ENCODE peak calls at places on chromosomes 2 and 18, in six cellular contexts. One of them, this sample, is unnamed.

GRCh38 chr18:37403100-37403781 is 162.4 kb downstream of the CELF4 start:
- DNase-seq in CD8-positive, alpha-beta memory T cell: no peak
- DNase-seq in ascending aorta: no peak
- DNase-seq in astrocyte of the spinal cord: peak; percentile 23
- DNase-seq in upper lobe of right lung: no peak
- DNase-seq in AG09309: peak; percentile 68
- DNase-seq in this sample: peak; percentile 59

GRCh38 chr2:216109962-216110614 is 940 bp downstream of the XRCC5 start:
- DNase-seq in astrocyte of the spinal cord: peak; percentile 67
- DNase-seq in AG09309: peak; percentile 46
- DNase-seq in ascending aorta: no peak
- DNase-seq in CD8-positive, alpha-beta memory T cell: peak; percentile 14
- DNase-seq in upper lobe of right lung: no peak
- DNase-seq in this sample: peak; percentile 31

GRCh38 chr2:72548081-72548764 is 277.6 kb downstream of the EXOC6B start:
- DNase-seq in AG09309: no peak
- DNase-seq in ascending aorta: no peak
- DNase-seq in astrocyte of the spinal cord: no peak
- DNase-seq in upper lobe of right lung: no peak
- DNase-seq in CD8-positive, alpha-beta memory T cell: no peak
- DNase-seq in this sample: no peak

GRCh38 chr2:239306274-239307220 is 94.3 kb downstream of the HDAC4 start:
- DNase-seq in ascending aorta: no peak
- DNase-seq in astrocyte of the spinal cord: no peak
- DNase-seq in CD8-positive, alpha-beta memory T cell: no peak
- DNase-seq in AG09309: no peak
- DNase-seq in upper lobe of right lung: no peak
- DNase-seq in this sample: no peak

GRCh38 chr18:58267493-58267892 is 223.5 kb downstream of the NEDD4L start:
- DNase-seq in ascending aorta: no peak
- DNase-seq in astrocyte of the spinal cord: no peak
- DNase-seq in upper lobe of right lung: no peak
- DNase-seq in CD8-positive, alpha-beta memory T cell: no peak
- DNase-seq in AG09309: no peak
- DNase-seq in this sample: no peak

GRCh38 chr2:204203704-204204103 is 267.1 kb downstream of the ICOS start:
- DNase-seq in CD8-positive, alpha-beta memory T cell: no peak
- DNase-seq in astrocyte of the spinal cord: no peak
- DNase-seq in ascending aorta: no peak
- DNase-seq in upper lobe of right lung: no peak
- DNase-seq in AG09309: no peak
- DNase-seq in this sample: no peak

GRCh38 chr2:164847966-164848365 is 6.3 kb upstream of the COBLL1 start:
- DNase-seq in CD8-positive, alpha-beta memory T cell: no peak
- DNase-seq in upper lobe of right lung: no peak
- DNase-seq in ascending aorta: no peak
- DNase-seq in AG09309: peak; percentile 61
- DNase-seq in astrocyte of the spinal cord: no peak
- DNase-seq in this sample: no peak

GRCh38 chr2:136115183-136115751 is 2.7 kb downstream of the CXCR4 start:
- DNase-seq in AG09309: no peak
- DNase-seq in upper lobe of right lung: no peak
- DNase-seq in astrocyte of the spinal cord: no peak
- DNase-seq in ascending aorta: no peak
- DNase-seq in CD8-positive, alpha-beta memory T cell: peak; percentile 41
- DNase-seq in this sample: no peak

GRCh38 chr2:28606986-28607441 is 111.2 kb downstream of the PLB1 start:
- DNase-seq in astrocyte of the spinal cord: peak; percentile 54
- DNase-seq in upper lobe of right lung: no peak
- DNase-seq in AG09309: no peak
- DNase-seq in CD8-positive, alpha-beta memory T cell: no peak
- DNase-seq in ascending aorta: no peak
- DNase-seq in this sample: no peak

GRCh38 chr2:174663572-174663971 is 66.0 kb upstream of the WIPF1 start:
- DNase-seq in AG09309: peak; percentile 93
- DNase-seq in CD8-positive, alpha-beta memory T cell: no peak
- DNase-seq in astrocyte of the spinal cord: peak; percentile 32
- DNase-seq in ascending aorta: no peak
- DNase-seq in upper lobe of right lung: no peak
- DNase-seq in this sample: peak; percentile 47

GRCh38 chr18:9647496-9648323 is 33.4 kb upstream of the PPP4R1 start:
- DNase-seq in ascending aorta: no peak
- DNase-seq in astrocyte of the spinal cord: peak; percentile 35
- DNase-seq in AG09309: no peak
- DNase-seq in upper lobe of right lung: no peak
- DNase-seq in CD8-positive, alpha-beta memory T cell: no peak
- DNase-seq in this sample: no peak
- H3K4me3 ChIP-seq in ascending aorta: no peak overlapping the region
- H3K4me3 ChIP-seq in astrocyte of the spinal cord: no peak overlapping the region
- H3K4me3 ChIP-seq in AG09309: no peak overlapping the region
- H3K4me3 ChIP-seq in upper lobe of right lung: no peak overlapping the region
- H3K4me3 ChIP-seq in CD8-positive, alpha-beta memory T cell: no peak overlapping the region
- H3K4me3 ChIP-seq in this sample: no peak overlapping the region

DNA sequence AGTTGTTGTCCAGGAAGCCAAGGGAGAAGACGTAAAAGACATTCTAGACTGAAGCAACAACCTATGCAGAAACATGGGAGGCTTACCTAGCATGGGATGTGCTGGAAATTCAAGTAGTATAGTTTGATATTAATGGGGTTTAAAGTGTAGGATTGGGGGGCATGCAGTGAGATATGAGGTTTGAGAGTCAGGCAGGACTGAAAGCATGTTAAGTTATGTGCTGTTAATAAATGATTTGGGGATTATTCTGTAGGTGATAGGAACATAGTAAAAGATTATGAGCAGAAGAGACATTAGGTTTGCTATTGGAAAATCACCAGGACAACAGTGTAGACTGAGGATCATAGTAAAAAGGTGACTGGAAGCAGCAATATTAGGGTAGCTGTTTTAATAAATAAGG is 3.2 kb downstream of the EHBP1 start:
- DNase-seq in astrocyte of the spinal cord: no peak
- DNase-seq in AG09309: no peak
- DNase-seq in ascending aorta: no peak
- DNase-seq in upper lobe of right lung: no peak
- DNase-seq in CD8-positive, alpha-beta memory T cell: no peak
- DNase-seq in this sample: no peak
- H3K4me3 ChIP-seq in astrocyte of the spinal cord: peak overlapping the region; percentile 16
- H3K4me3 ChIP-seq in AG09309: no peak overlapping the region
- H3K4me3 ChIP-seq in ascending aorta: no peak overlapping the region
- H3K4me3 ChIP-seq in upper lobe of right lung: no peak overlapping the region
- H3K4me3 ChIP-seq in CD8-positive, alpha-beta memory T cell: no peak overlapping the region
- H3K4me3 ChIP-seq in this sample: no peak overlapping the region

GRCh38 chr2:44768438-44769236 is 172.9 kb upstream of the SIX3 start:
- DNase-seq in CD8-positive, alpha-beta memory T cell: no peak
- DNase-seq in ascending aorta: no peak
- DNase-seq in astrocyte of the spinal cord: no peak
- DNase-seq in AG09309: no peak
- DNase-seq in upper lobe of right lung: no peak
- DNase-seq in this sample: no peak
- H3K4me3 ChIP-seq in CD8-positive, alpha-beta memory T cell: no peak overlapping the region
- H3K4me3 ChIP-seq in ascending aorta: no peak overlapping the region
- H3K4me3 ChIP-seq in astrocyte of the spinal cord: no peak overlapping the region
- H3K4me3 ChIP-seq in AG09309: no peak overlapping the region
- H3K4me3 ChIP-seq in upper lobe of right lung: no peak overlapping the region
- H3K4me3 ChIP-seq in this sample: no peak overlapping the region

GRCh38 chr2:9952286-9952737 is 819 bp downstream of the GRHL1 start:
- DNase-seq in CD8-positive, alpha-beta memory T cell: no peak
- DNase-seq in upper lobe of right lung: no peak
- DNase-seq in ascending aorta: no peak
- DNase-seq in AG09309: no peak
- DNase-seq in astrocyte of the spinal cord: no peak
- DNase-seq in this sample: no peak
- H3K4me3 ChIP-seq in CD8-positive, alpha-beta memory T cell: peak overlapping the region; percentile 48
- H3K4me3 ChIP-seq in upper lobe of right lung: peak overlapping the region; percentile 66
- H3K4me3 ChIP-seq in ascending aorta: peak overlapping the region; percentile 96
- H3K4me3 ChIP-seq in AG09309: peak overlapping the region; percentile 51
- H3K4me3 ChIP-seq in astrocyte of the spinal cord: peak overlapping the region; percentile 45
- H3K4me3 ChIP-seq in this sample: peak overlapping the region; percentile 54

GRCh38 chr2:160062283-160063005 is at the start of gene PLA2R1:
- DNase-seq in upper lobe of right lung: peak; percentile 74
- DNase-seq in astrocyte of the spinal cord: peak; percentile 34
- DNase-seq in CD8-positive, alpha-beta memory T cell: no peak
- DNase-seq in AG09309: no peak
- DNase-seq in ascending aorta: no peak
- DNase-seq in this sample: no peak
- H3K4me3 ChIP-seq in upper lobe of right lung: peak within 1 kb of the TSS; percentile 73
- H3K4me3 ChIP-seq in astrocyte of the spinal cord: peak within 1 kb of the TSS; percentile 61
- H3K4me3 ChIP-seq in CD8-positive, alpha-beta memory T cell: peak within 1 kb of the TSS; percentile 26
- H3K4me3 ChIP-seq in AG09309: peak within 1 kb of the TSS; percentile 86
- H3K4me3 ChIP-seq in ascending aorta: peak within 1 kb of the TSS; percentile 90
- H3K4me3 ChIP-seq in this sample: peak within 1 kb of the TSS; percentile 65

DNA sequence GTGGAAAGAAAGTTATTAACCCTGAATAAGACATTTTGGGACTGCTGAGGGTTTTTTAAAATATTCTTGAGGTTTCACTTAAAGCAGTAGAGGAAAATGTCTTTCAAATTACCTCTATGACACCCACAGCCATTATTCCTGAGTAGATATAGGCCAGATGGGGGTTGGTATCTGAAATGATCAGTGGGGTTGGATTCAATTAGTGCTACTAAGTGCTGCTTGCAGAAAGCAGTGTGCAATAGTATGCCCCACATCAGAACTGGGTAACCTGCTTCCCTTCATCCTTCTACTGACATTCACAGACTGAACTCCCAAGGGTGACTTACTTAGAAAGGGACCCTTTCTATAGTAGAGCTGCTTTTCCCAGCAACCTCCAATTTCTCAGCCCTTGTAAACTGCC is 7.3 kb upstream of the ETAA1 start:
- DNase-seq in astrocyte of the spinal cord: no peak
- DNase-seq in ascending aorta: no peak
- DNase-seq in AG09309: no peak
- DNase-seq in CD8-positive, alpha-beta memory T cell: no peak
- DNase-seq in upper lobe of right lung: no peak
- DNase-seq in this sample: no peak
- H3K4me3 ChIP-seq in astrocyte of the spinal cord: no peak overlapping the region
- H3K4me3 ChIP-seq in ascending aorta: no peak overlapping the region
- H3K4me3 ChIP-seq in AG09309: no peak overlapping the region
- H3K4me3 ChIP-seq in CD8-positive, alpha-beta memory T cell: no peak overlapping the region
- H3K4me3 ChIP-seq in upper lobe of right lung: no peak overlapping the region
- H3K4me3 ChIP-seq in this sample: no peak overlapping the region

DNA sequence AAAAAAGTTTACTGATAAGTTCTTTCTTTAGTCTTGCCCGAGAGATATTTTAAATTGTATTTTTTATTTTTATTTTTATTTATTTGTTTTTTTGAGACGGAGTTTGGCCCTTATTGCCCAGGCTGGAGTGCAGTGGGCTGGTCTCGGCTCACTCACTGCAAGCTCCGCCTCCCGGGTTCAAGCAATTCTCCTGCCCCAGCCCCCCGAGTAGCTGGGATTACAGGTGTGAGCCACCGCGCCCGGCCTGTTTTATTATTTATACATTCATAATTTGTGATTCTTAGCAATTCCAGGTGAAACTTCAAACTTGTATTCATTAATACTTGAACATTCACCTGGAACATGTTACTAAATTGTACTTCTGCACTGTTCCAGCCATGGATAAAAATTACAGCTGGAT is 2.9 kb downstream of the CREB1 start:
- DNase-seq in upper lobe of right lung: no peak
- DNase-seq in astrocyte of the spinal cord: no peak
- DNase-seq in CD8-positive, alpha-beta memory T cell: no peak
- DNase-seq in ascending aorta: no peak
- DNase-seq in AG09309: no peak
- DNase-seq in this sample: no peak
- H3K4me3 ChIP-seq in upper lobe of right lung: no peak overlapping the region
- H3K4me3 ChIP-seq in astrocyte of the spinal cord: no peak overlapping the region
- H3K4me3 ChIP-seq in CD8-positive, alpha-beta memory T cell: no peak overlapping the region
- H3K4me3 ChIP-seq in ascending aorta: no peak overlapping the region
- H3K4me3 ChIP-seq in AG09309: no peak overlapping the region
- H3K4me3 ChIP-seq in this sample: no peak overlapping the region

DNA sequence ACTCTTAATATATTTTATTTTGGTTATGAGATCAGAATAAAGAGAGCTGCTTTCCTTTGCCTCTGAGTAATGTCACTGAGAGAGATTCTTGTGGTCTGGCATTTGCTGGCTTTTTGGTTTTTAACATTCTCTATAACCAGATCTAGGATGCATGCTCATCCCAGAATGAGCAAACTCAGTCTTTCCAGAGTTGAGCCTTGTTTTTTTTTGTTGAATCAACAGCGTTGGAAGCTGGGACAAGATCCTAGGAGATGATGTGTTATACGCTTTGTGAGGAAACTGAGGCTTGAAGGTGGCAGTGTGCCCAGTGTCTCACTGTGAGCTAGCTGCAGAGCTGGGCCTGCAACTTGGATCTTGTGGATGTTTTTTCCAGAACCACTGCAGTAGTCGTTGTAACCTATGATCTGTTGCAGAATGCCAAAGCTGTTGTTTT is 19.5 kb downstream of the MYO1B start:
- DNase-seq in upper lobe of right lung: no peak
- DNase-seq in AG09309: peak; percentile 80
- DNase-seq in astrocyte of the spinal cord: peak; percentile 91
- DNase-seq in CD8-positive, alpha-beta memory T cell: no peak
- DNase-seq in ascending aorta: no peak
- DNase-seq in this sample: peak; percentile 82
- H3K4me3 ChIP-seq in upper lobe of right lung: no peak overlapping the region
- H3K4me3 ChIP-seq in AG09309: no peak overlapping the region
- H3K4me3 ChIP-seq in astrocyte of the spinal cord: no peak overlapping the region
- H3K4me3 ChIP-seq in CD8-positive, alpha-beta memory T cell: no peak overlapping the region
- H3K4me3 ChIP-seq in ascending aorta: peak overlapping the region; percentile 26
- H3K4me3 ChIP-seq in this sample: no peak overlapping the region

GRCh38 chr2:64649626-64650025 is 4.1 kb downstream of the SERTAD2 start:
- DNase-seq in astrocyte of the spinal cord: no peak
- DNase-seq in AG09309: no peak
- DNase-seq in upper lobe of right lung: no peak
- DNase-seq in CD8-positive, alpha-beta memory T cell: no peak
- DNase-seq in ascending aorta: no peak
- DNase-seq in this sample: no peak

GRCh38 chr2:64651590-64651989 is 2.1 kb downstream of the SERTAD2 start:
- DNase-seq in AG09309: no peak
- DNase-seq in CD8-positive, alpha-beta memory T cell: no peak
- DNase-seq in ascending aorta: no peak
- DNase-seq in upper lobe of right lung: no peak
- DNase-seq in astrocyte of the spinal cord: no peak
- DNase-seq in this sample: no peak

GRCh38 chr2:64650722-64651338 is 2.9 kb downstream of the SERTAD2 start:
- DNase-seq in upper lobe of right lung: no peak
- DNase-seq in astrocyte of the spinal cord: no peak
- DNase-seq in AG09309: no peak
- DNase-seq in ascending aorta: no peak
- DNase-seq in CD8-positive, alpha-beta memory T cell: no peak
- DNase-seq in this sample: no peak

GRCh38 chr2:64650257-64650656 is 3.5 kb downstream of the SERTAD2 start:
- DNase-seq in CD8-positive, alpha-beta memory T cell: no peak
- DNase-seq in upper lobe of right lung: no peak
- DNase-seq in AG09309: no peak
- DNase-seq in astrocyte of the spinal cord: no peak
- DNase-seq in ascending aorta: no peak
- DNase-seq in this sample: no peak

DNA sequence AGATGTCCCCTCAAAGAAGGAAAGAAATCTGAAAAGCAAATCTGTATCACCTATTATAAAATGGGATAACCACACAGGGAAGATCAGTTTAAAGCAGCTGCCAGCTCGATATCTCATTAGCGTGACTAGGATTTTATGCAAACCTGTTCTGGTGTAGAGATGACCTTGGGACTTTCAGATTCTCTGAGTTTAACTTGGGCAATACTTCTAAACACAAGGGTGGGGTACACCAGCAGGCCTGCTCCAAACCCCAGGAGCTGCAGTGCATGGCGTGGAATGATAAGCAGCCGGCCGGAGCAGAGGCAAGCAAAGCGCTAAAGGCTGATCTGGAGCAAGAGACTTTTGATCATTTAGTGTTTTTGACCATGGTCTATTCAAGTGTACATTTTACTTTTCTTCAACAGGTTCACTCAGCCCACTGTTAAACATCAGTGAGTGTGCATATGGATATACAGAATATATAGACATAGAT is 4.7 kb downstream of the SERTAD2 start:
- DNase-seq in ascending aorta: no peak
- DNase-seq in upper lobe of right lung: no peak
- DNase-seq in astrocyte of the spinal cord: no peak
- DNase-seq in CD8-positive, alpha-beta memory T cell: no peak
- DNase-seq in AG09309: no peak
- DNase-seq in this sample: no peak
- H3K4me3 ChIP-seq in ascending aorta: no peak overlapping the region
- H3K4me3 ChIP-seq in upper lobe of right lung: no peak overlapping the region
- H3K4me3 ChIP-seq in astrocyte of the spinal cord: no peak overlapping the region
- H3K4me3 ChIP-seq in CD8-positive, alpha-beta memory T cell: no peak overlapping the region
- H3K4me3 ChIP-seq in AG09309: no peak overlapping the region
- H3K4me3 ChIP-seq in this sample: no peak overlapping the region